ENCODE peak calls at places on chromosomes 13 and 19, in five cellular contexts. D is AG04450, G is body of pancreas, S is endodermal cell, Q is lower lobe of right lung. E is an unnamed sample.

GRCh38 chr13:104357672-104358314 is 1291.6 kb upstream of the SLC10A2 start:
- DNase-seq in D (no peak), G (no peak), S (no peak), Q (no peak), E (no peak)

GRCh38 chr13:31987071-31987470 is 44.5 kb upstream of the FRY start:
- DNase-seq in D (no peak), G (no peak), S (no peak), Q (no peak), E (no peak)

GRCh38 chr13:59823495-59823894 is 340.2 kb downstream of the DIAPH3 start:
- DNase-seq in D (no peak), G (no peak), S (no peak), Q (no peak), E (no peak)

GRCh38 chr13:25117312-25117711 is 21.4 kb downstream of the PABPC3 start:
- DNase-seq in D (no peak), G (no peak), S (no peak), Q (no peak), E (no peak)

GRCh38 chr19:17997969-17998826 is 9.8 kb upstream of the ARRDC2 start:
- DNase-seq in D (no peak), G (no peak), S (peak), Q (no peak), E (no peak)

GRCh38 chr19:18975864-18976263 is 34.8 kb upstream of the HOMER3 start:
- DNase-seq in D (no peak), G (no peak), S (no peak), Q (no peak), E (no peak)

GRCh38 chr13:37534181-37534580 is 64.4 kb downstream of the POSTN start:
- DNase-seq in D (peak), G (no peak), S (no peak), Q (no peak), E (no peak)

GRCh38 chr13:40485611-40486517 is 180.6 kb downstream of the FOXO1 start:
- DNase-seq in D (no peak), G (no peak), S (no peak), Q (no peak), E (peak)

GRCh38 chr19:49149652-49150105 is 5.5 kb downstream of the HRC start:
- DNase-seq in D (peak), G (peak), S (peak), Q (peak), E (no peak)

GRCh38 chr13:112255550-112256120 is 120.5 kb upstream of the SPACA7 start:
- DNase-seq in D (no peak), G (no peak), S (no peak), Q (no peak), E (no peak)

GRCh38 chr13:74115138-74115537 is 19.1 kb downstream of the KLF12 start:
- DNase-seq in D (peak), G (no peak), S (no peak), Q (no peak), E (no peak)

GRCh38 chr19:48991823-48992570 is 1.1 kb downstream of the GYS1 start:
- DNase-seq in D (peak), G (peak), S (peak), Q (peak), E (peak)

GRCh38 chr19:17841810-17842662 is 5.7 kb downstream of the JAK3 start:
- DNase-seq in D (no peak), G (peak), S (peak), Q (peak), E (peak)

GRCh38 chr19:45640849-45641273 is 1.7 kb upstream of the EML2 start:
- DNase-seq in D (no peak), G (peak), S (peak), Q (peak), E (peak)

GRCh38 chr19:47310819-47311218 is 1.2 kb downstream of the C5AR1 start:
- DNase-seq in D (no peak), G (peak), S (no peak), Q (peak), E (no peak)

GRCh38 chr13:54092686-54093085 is 1064.1 kb downstream of the OLFM4 start:
- DNase-seq in D (no peak), G (no peak), S (no peak), Q (no peak), E (peak)

GRCh38 chr19:13839938-13840750 is 36.8 kb upstream of the NANOS3 start:
- DNase-seq in D (no peak), G (no peak), S (peak), Q (peak), E (no peak)

GRCh38 chr13:27783111-27783510 is 9.2 kb upstream of the GSX1 start:
- DNase-seq in D (no peak), G (peak), S (peak), Q (no peak), E (peak)

GRCh38 chr13:57739791-57740190 is 108.2 kb downstream of the PCDH17 start:
- DNase-seq in D (no peak), G (no peak), S (no peak), Q (no peak), E (no peak)

GRCh38 chr19:32296694-32297093 is 48.7 kb upstream of the ZNF507 start:
- DNase-seq in D (no peak), G (no peak), S (no peak), Q (no peak), E (no peak)

GRCh38 chr13:110538632-110539031 is 22.9 kb downstream of the RAB20 start:
- DNase-seq in D (no peak), G (peak), S (no peak), Q (no peak), E (no peak)

GRCh38 chr13:38421590-38422560 is 72.2 kb downstream of the UFM1 start:
- DNase-seq in D (no peak), G (no peak), S (no peak), Q (no peak), E (no peak)

GRCh38 chr13:44373601-44374347 is at the start of gene SERP2:
- DNase-seq in D (no peak), G (peak), S (peak), Q (no peak), E (no peak)

GRCh38 chr19:15926484-15926883 is 7.8 kb downstream of the CYP4F11 start:
- DNase-seq in D (no peak), G (no peak), S (no peak), Q (no peak), E (no peak)

GRCh38 chr13:53691417-53691816 is 662.8 kb downstream of the OLFM4 start:
- DNase-seq in D (no peak), G (no peak), S (no peak), Q (no peak), E (no peak)

DNA sequence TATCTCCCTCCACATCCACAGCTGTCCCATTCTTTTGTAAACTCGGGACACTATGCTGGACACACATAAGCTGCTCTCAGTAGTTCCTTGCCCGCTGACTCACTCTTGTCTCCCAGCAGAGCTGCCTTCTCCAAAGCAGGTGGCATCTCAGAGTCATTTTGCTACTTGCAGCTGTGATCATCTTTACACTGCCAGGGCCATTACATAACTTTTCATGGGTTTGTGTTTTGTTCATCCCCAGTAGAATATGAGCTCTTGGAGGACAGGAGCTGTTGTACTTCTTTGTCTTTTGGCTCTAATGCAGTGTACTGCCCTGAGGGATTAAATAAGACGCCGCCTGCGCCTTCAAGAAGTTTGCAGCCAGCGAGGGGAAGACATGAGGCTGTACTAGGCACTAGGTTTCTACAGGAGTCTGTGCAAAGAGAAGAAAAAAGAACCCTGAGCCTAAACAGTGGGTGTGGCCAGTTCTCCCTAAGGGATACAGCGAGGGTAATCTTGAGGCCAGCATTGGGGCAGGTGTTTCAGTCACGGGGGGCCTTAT is 40.8 kb upstream of the GPR183 start:
- DNase-seq in D (no peak), G (no peak), S (no peak), Q (no peak), E (peak)
- TF ChIP-seq CTCF in D (no peak), G (no peak), S (no peak), Q (no peak), E (no peak)

DNA sequence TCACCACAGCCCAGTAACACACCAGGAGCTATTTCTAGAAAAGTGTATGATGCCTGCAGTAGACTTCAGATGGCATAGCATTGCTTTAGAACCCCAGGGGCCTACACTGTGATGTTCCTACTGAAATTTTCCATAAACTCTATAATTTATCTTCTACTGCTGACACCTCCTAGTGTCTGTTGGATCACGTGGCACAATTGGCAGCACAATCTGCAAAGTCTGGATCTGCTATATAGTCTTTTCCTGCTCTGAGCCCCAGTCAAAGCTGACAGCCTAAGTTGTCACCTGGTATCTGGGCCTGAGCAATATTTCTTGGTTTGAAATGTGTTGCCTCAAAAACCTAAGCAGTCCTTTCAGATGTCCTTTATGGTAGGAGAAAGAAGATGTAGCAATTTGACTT is 536.7 kb upstream of the NBEA start:
- DNase-seq in D (no peak), G (no peak), S (no peak), Q (no peak), E (no peak)
- H3K4me3 ChIP-seq in D (no peak), G (no peak), S (no peak), Q (no peak), E (no peak)

DNA sequence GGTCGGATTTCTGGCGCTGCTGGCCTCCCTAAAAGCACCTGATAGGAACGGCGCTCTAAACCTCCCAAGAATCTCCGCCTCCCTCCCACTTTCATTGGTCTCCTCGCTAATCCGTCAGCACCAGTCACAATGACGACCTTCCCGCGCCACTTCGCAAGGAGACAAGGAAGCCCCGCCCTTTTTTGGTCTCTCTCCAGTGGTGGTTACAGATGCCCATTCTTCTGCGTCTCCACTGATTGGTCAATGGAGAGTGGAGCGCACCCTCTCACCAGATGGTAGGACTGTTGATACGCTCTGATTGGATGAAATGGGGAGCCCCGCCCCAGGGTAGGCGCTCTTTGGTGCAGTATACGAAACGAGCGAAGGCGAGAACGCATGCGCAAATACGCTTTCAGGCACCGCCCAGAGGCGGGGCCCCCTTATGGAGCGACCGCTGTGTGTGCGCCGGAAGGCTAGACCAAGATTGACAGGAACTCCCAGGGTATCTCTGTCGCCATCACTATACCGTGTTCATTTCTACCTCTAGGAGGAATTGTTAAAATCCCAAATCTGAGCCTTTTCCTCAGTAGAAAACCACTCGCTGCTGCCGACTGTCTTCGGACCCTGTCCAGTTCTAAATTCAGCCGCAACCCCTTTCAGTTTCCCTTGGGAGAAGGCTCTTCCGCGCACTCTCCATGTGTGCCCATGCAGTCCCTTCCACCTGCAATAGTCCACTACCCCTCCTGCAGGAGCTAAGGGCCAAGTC is 617 bp upstream of the HNRNPL start:
- DNase-seq in D (peak), G (peak), S (peak), Q (peak), E (peak)
- TF ChIP-seq CTCF in D (peak), G (peak), S (peak), Q (peak), E (no peak)

GRCh38 chr13:98480915-98481510 is 95.9 kb downstream of the STK24 start:
- DNase-seq in D (no peak), G (no peak), S (no peak), Q (no peak), E (peak)

GRCh38 chr13:98483636-98484288 is 93.1 kb downstream of the STK24 start:
- DNase-seq in D (no peak), G (no peak), S (no peak), Q (no peak), E (no peak)

GRCh38 chr13:98484289-98485219 is 92.4 kb downstream of the STK24 start:
- DNase-seq in D (no peak), G (peak), S (peak), Q (peak), E (peak)

GRCh38 chr13:98481511-98481951 is 95.4 kb downstream of the STK24 start:
- DNase-seq in D (no peak), G (no peak), S (no peak), Q (no peak), E (no peak)

GRCh38 chr13:98482476-98483444 is 94.1 kb downstream of the STK24 start:
- DNase-seq in D (no peak), G (peak), S (peak), Q (peak), E (peak)
- H3K4me3 ChIP-seq in D (no peak), G (no peak), S (no peak), Q (no peak), E (no peak)

GRCh38 chr19:10876459-10877240 is 5.3 kb downstream of the CARM1 start:
- DNase-seq in D (no peak), G (peak), S (peak), Q (no peak), E (peak)
- TF ChIP-seq CTCF in D (no peak), G (no peak), S (no peak), Q (no peak), E (no peak)

DNA sequence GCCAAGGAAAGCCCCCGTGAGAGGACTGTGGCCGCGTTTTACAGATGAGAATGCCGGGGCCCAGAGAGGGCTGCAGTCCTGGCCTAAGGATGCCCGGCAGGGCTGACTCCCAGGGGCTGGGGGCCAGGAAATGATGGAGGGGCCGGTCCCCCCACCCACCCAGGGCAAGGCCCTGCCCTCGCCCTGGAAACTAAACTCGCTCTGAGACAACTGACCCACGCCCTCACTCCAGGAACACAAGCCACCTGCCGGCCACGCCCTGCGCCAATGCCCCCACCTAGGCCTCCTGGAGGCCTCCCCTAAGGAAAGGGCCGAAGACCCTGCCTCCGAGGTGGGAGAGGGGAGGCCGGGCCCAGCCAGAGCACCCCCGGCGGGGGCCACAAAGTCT is 7.2 kb downstream of the ZBTB7A start:
- DNase-seq in D (no peak), G (peak), S (no peak), Q (no peak), E (no peak)
- H3K4me3 ChIP-seq in D (no peak), G (no peak), S (no peak), Q (peak), E (peak)

DNA sequence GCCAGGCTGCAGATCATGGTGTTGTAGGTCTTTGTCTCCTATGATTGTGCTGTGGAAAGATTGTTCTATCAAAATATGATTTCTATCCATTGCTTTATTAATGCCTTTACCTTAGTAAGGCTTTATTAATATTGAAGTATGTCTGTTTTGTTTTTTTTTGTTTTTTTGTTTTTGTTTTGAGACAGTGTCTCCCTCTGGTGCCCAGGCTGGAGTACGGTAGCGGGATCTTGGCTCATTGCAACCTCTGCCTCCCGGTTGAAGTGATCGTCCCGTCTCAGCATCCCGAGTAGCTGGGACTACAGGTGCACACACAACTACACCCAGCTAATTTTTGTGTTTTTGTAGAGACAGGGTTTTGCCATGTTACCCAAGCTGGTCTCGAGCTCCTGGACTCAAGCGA is 7.7 kb downstream of the IRGC start:
- DNase-seq in D (no peak), G (no peak), S (no peak), Q (no peak), E (no peak)
- TF ChIP-seq CTCF in D (peak), G (no peak), S (peak), Q (peak), E (peak)

GRCh38 chr19:6534451-6535093 is 3.7 kb downstream of the TNFSF9 start:
- DNase-seq in D (no peak), G (peak), S (peak), Q (no peak), E (peak)
- H3K4me3 ChIP-seq in D (no peak), G (no peak), S (no peak), Q (no peak), E (no peak)

GRCh38 chr19:2274937-2275535 is 6.9 kb downstream of the PEAK3 start:
- DNase-seq in D (no peak), G (peak), S (peak), Q (peak), E (peak)
- TF ChIP-seq CTCF in D (peak), G (peak), S (peak), Q (peak), E (peak)

E was measured in GM12865.